ENCODE peak calls at places on chromosomes 4 and X, in five cellular contexts. A is fibroblast of pulmonary artery, N is HCT116, P is fibroblast of lung, R is transverse colon. Z is an unnamed sample.

GRCh38 chrX:20046864-20047263 is 56.0 kb upstream of the BCLAF3 start:
- DNase-seq in A (no peak), P (no peak), N (no peak), R (no peak), Z (no peak)

GRCh38 chrX:118496763-118497079 is 1.1 kb downstream of the DOCK11 start:
- DNase-seq in R (no peak), A (no peak), P (no peak), N (no peak), Z (no peak)

GRCh38 chrX:118976599-118977340 is 2.4 kb downstream of the LONRF3 start:
- DNase-seq in N (no peak), R (peak), A (no peak), P (no peak), Z (peak)

GRCh38 chr4:21476753-21477152 is 471.8 kb downstream of the KCNIP4 start:
- DNase-seq in R (no peak), N (no peak), A (peak), P (no peak), Z (peak)

GRCh38 chr4:5045099-5045498 is 6.2 kb upstream of the STK32B start:
- DNase-seq in N (no peak), A (no peak), P (no peak), R (peak), Z (no peak)

GRCh38 chrX:117835034-117835433 is 281.6 kb downstream of the KLHL13 start:
- DNase-seq in R (no peak), A (no peak), P (no peak), N (no peak), Z (no peak)

GRCh38 chr4:185062606-185063005 is 44.3 kb downstream of the HELT start:
- DNase-seq in P (no peak), N (no peak), A (no peak), R (no peak), Z (no peak)

GRCh38 chr4:19945501-19945900 is 306.2 kb upstream of the SLIT2 start:
- DNase-seq in R (no peak), A (peak), N (no peak), P (peak), Z (no peak)

GRCh38 chr4:36568575-36568974 is 287.2 kb downstream of the DTHD1 start:
- DNase-seq in N (no peak), R (no peak), P (no peak), A (no peak), Z (no peak)

GRCh38 chr4:40750461-40751258 is 905 bp downstream of the NSUN7 start:
- DNase-seq in A (no peak), N (no peak), R (peak), P (peak), Z (peak)

GRCh38 chrX:150899191-150899757 is 806 bp upstream of the CD99L2 start:
- DNase-seq in N (no peak), P (peak), R (peak), A (peak), Z (peak)

GRCh38 chrX:107627792-107628661 is at the start of gene PRPS1:
- DNase-seq in A (peak), N (peak), R (peak), P (peak), Z (peak)

GRCh38 chrX:55342533-55343501 is 78.1 kb upstream of the PAGE3 start:
- DNase-seq in A (peak), N (no peak), R (peak), P (no peak), Z (peak)

GRCh38 chrX:139206914-139207313 is 323.6 kb upstream of the F9 start:
- DNase-seq in N (no peak), R (no peak), P (no peak), A (no peak), Z (no peak)

GRCh38 chrX:139213241-139213709 is 317.3 kb upstream of the F9 start:
- DNase-seq in A (peak), P (no peak), N (no peak), R (no peak), Z (no peak)

GRCh38 chrX:139209342-139209741 is 321.2 kb upstream of the F9 start:
- DNase-seq in A (no peak), P (no peak), R (no peak), N (no peak), Z (no peak)

GRCh38 chrX:139207655-139208054 is 322.9 kb upstream of the F9 start:
- DNase-seq in P (no peak), A (no peak), R (no peak), N (no peak), Z (no peak)

DNA sequence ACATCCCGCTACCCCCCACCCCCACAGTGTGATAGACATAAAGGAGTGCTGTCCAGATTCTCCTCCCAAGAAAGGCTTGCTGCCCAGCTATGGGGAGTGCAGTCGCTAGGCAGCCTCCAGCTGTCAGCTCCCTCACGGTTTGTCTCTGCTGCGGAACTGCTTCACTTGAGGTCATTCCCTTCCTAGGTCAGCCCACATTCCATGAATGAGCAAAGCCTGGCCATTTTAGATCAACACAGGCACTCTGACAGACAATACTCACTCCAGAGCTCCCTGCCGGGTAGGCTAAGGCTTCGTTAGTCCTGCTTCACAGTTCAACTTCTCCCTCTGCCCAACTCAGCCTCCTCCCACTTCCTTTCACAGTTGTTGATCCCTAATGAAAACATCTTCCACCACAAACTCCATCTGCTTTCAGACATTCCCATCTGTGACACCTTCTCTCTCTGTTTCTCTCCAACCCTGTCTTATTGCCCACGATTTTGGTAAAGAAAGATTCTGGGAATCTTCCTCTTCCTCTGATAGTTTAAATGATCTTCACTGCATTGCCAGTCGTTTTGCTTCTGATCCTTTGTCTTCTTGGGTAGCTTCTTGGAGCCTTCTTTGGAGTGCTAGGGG is 318.9 kb upstream of the F9 start:
- DNase-seq in P (no peak), A (no peak), R (no peak), N (no peak), Z (no peak)
- TF ChIP-seq CTCF in P (no peak), A (no peak), R (no peak), N (no peak), Z (no peak)

GRCh38 chrX:51614353-51614752 is 4.4 kb downstream of the CENPVL3 start:
- DNase-seq in A (peak), N (peak), P (peak), R (no peak), Z (no peak)
- TF ChIP-seq CTCF in A (peak), N (peak), P (peak), R (peak), Z (peak)

GRCh38 chr4:82084747-82085146 is 289.0 kb downstream of the HNRNPD start:
- DNase-seq in A (no peak), N (no peak), R (no peak), P (no peak), Z (no peak)
- TF ChIP-seq CTCF in A (no peak), N (no peak), R (no peak), P (no peak), Z (no peak)

GRCh38 chrX:115952417-115953092 is 218.0 kb upstream of the AGTR2 start:
- DNase-seq in R (no peak), P (no peak), N (no peak), A (no peak), Z (no peak)
- TF ChIP-seq CTCF in R (no peak), P (no peak), N (peak), A (no peak), Z (no peak)

GRCh38 chr4:124018383-124019317 is 622.1 kb downstream of the SPRY1 start:
- DNase-seq in P (peak), A (peak), N (no peak), R (peak), Z (no peak)
- TF ChIP-seq CTCF in P (no peak), A (no peak), N (no peak), R (no peak), Z (no peak)

Z was measured in Calu3.